ENCODE peak calls at places on chromosome 14, in six cellular contexts. S, D, F, T, O and M are unnamed samples.

GRCh38 chr14:92692822-92693226 is 55.6 kb downstream of the LGMN start:
- DNase-seq in T (no peak), S (peak), F (peak), O (no peak), D (no peak), M (peak)

GRCh38 chr14:104282332-104283196 is 144.2 kb downstream of the KIF26A start:
- DNase-seq in F (no peak), D (no peak), T (no peak), S (no peak), O (no peak), M (no peak)

GRCh38 chr14:105891631-105892452 is 365.5 kb downstream of the TMEM121 start:
- DNase-seq in S (no peak), O (no peak), D (no peak), T (no peak), F (no peak), M (no peak)

GRCh38 chr14:91387135-91387849 is 30.3 kb downstream of the CCDC88C start:
- DNase-seq in O (no peak), T (no peak), F (no peak), S (no peak), D (no peak), M (peak)

GRCh38 chr14:69318241-69318640 is 58.3 kb downstream of the GALNT16 start:
- DNase-seq in T (no peak), D (no peak), S (no peak), O (no peak), F (no peak), M (no peak)

GRCh38 chr14:68651652-68652432 is 141.0 kb downstream of the ZFP36L1 start:
- DNase-seq in O (peak), D (no peak), F (no peak), S (no peak), T (no peak), M (no peak)

GRCh38 chr14:95361373-95362179 is 41.9 kb upstream of the CLMN start:
- DNase-seq in O (no peak), F (peak), S (peak), T (no peak), D (peak), M (peak)

GRCh38 chr14:105204206-105204930 is 23.3 kb upstream of the NUDT14 start:
- DNase-seq in T (no peak), F (peak), O (peak), D (no peak), S (no peak), M (no peak)

GRCh38 chr14:52913271-52913670 is 37.6 kb downstream of the FERMT2 start:
- DNase-seq in T (no peak), D (no peak), S (no peak), F (no peak), O (no peak), M (no peak)

GRCh38 chr14:49870908-49871307 is 18.3 kb upstream of the NEMF start:
- DNase-seq in D (no peak), O (no peak), S (no peak), F (no peak), T (no peak), M (no peak)

GRCh38 chr14:83568141-83568540 is 1961.8 kb upstream of the FLRT2 start:
- DNase-seq in T (no peak), D (no peak), S (no peak), F (no peak), O (no peak), M (no peak)